ENCODE peak calls at places on chromosomes 3 and 15, in eight cellular contexts. K is bronchial epithelial cell, O is AG09319, L is epithelial cell of esophagus, Y is astrocyte of the spinal cord, I is brain microvascular endothelial cell, Z is heart left ventricle, U is tibial nerve. V is an unnamed sample.

GRCh38 chr3:71304684-71305083 is 278.8 kb downstream of the FOXP1 start:
- DNase-seq in L (peak), U (no peak), I (peak), O (no peak), Y (peak), Z (no peak), K (peak), V (no peak)

GRCh38 chr3:53114412-53115074 is 15.7 kb downstream of the RFT1 start:
- DNase-seq in I (no peak), O (no peak), Z (no peak), U (no peak), K (peak), L (peak), Y (no peak), V (no peak)

GRCh38 chr15:38263996-38264395 is 11.4 kb downstream of the SPRED1 start:
- DNase-seq in U (no peak), Z (no peak), I (peak), K (peak), Y (no peak), O (no peak), L (no peak), V (no peak)

GRCh38 chr3:10136426-10137005 is 5.1 kb upstream of the VHL start:
- DNase-seq in L (no peak), Z (no peak), Y (no peak), U (no peak), O (no peak), K (no peak), I (no peak), V (no peak)

GRCh38 chr15:78726870-78727551 is 84.3 kb downstream of the ADAMTS7 start:
- DNase-seq in L (peak), I (peak), Z (no peak), Y (peak), U (no peak), O (no peak), K (peak), V (no peak)

GRCh38 chr3:156751461-156752025 is 74.6 kb upstream of the LEKR1 start:
- DNase-seq in O (peak), K (no peak), Z (peak), I (peak), U (peak), L (peak), Y (peak), V (no peak)

GRCh38 chr3:29683306-29683993 is 402.6 kb downstream of the RBMS3 start:
- DNase-seq in K (peak), L (peak), I (peak), Y (peak), Z (no peak), O (no peak), U (no peak), V (no peak)

GRCh38 chr3:159795776-159796175 is 192.9 kb upstream of the IL12A start:
- DNase-seq in U (no peak), O (no peak), L (no peak), Z (no peak), Y (peak), K (no peak), I (no peak), V (no peak)

GRCh38 chr15:78076231-78077052 is 1.1 kb downstream of the TBC1D2B start:
- DNase-seq in U (no peak), I (no peak), Y (no peak), O (no peak), L (no peak), Z (no peak), K (no peak), V (no peak)

GRCh38 chr15:101723161-101723873 is 956 bp downstream of the TARS3 start:
- DNase-seq in Z (no peak), K (peak), Y (peak), L (peak), I (peak), U (no peak), O (no peak), V (no peak)

GRCh38 chr15:83605595-83605994 is 48.3 kb upstream of the ADAMTSL3 start:
- DNase-seq in I (no peak), Y (no peak), Z (peak), U (peak), K (no peak), O (no peak), L (no peak), V (no peak)

GRCh38 chr3:10703875-10704274 is 112.2 kb upstream of the SLC6A11 start:
- DNase-seq in K (peak), Z (no peak), O (no peak), U (no peak), I (peak), Y (peak), L (peak), V (no peak)

GRCh38 chr15:23823508-23823907 is 136.4 kb upstream of the NDN start:
- DNase-seq in K (no peak), U (no peak), Y (no peak), Z (no peak), O (no peak), I (no peak), L (no peak), V (no peak)

GRCh38 chr3:37741644-37742043 is 120.0 kb upstream of the CTDSPL start:
- DNase-seq in L (peak), U (no peak), Z (peak), O (no peak), Y (no peak), K (peak), I (no peak), V (no peak)

GRCh38 chr3:76039431-76039830 is 254.1 kb upstream of the ZNF717 start:
- DNase-seq in L (peak), I (no peak), K (peak), U (no peak), O (no peak), Z (no peak), Y (peak), V (no peak)

GRCh38 chr3:178513539-178514410 is 22.5 kb upstream of the KCNMB2 start:
- DNase-seq in O (peak), K (no peak), I (no peak), L (no peak), Z (no peak), Y (no peak), U (no peak), V (no peak)

GRCh38 chr3:115710799-115711198 is 87.5 kb downstream of the GAP43 start:
- DNase-seq in K (no peak), Y (no peak), Z (no peak), I (peak), L (no peak), O (no peak), U (no peak), V (no peak)

GRCh38 chr3:134462236-134463059 is 23.3 kb downstream of the ANAPC13 start:
- DNase-seq in I (peak), K (peak), Z (no peak), U (no peak), O (peak), Y (peak), L (no peak), V (no peak)

GRCh38 chr15:50257924-50258323 is 7.6 kb downstream of the HDC start:
- DNase-seq in I (peak), Y (peak), K (peak), O (peak), L (peak), Z (no peak), U (no peak), V (no peak)

GRCh38 chr3:48088056-48088748 is 72.0 kb upstream of the MAP4 start:
- DNase-seq in O (no peak), L (peak), Y (peak), U (no peak), Z (peak), K (no peak), I (peak), V (no peak)

GRCh38 chr3:46953265-46954010 is 23.1 kb downstream of the CCDC12 start:
- DNase-seq in I (no peak), Y (no peak), K (no peak), U (no peak), Z (no peak), O (no peak), L (no peak), V (no peak)

GRCh38 chr3:52404391-52404790 is 40.5 kb downstream of the SEMA3G start:
- DNase-seq in L (no peak), O (no peak), Z (no peak), K (no peak), U (no peak), I (no peak), Y (no peak), V (no peak)

GRCh38 chr3:126180477-126181397 is at the start of gene ALDH1L1:
- DNase-seq in L (peak), K (peak), I (no peak), O (no peak), Z (peak), Y (peak), U (peak), V (peak)

GRCh38 chr3:27186013-27186412 is 183.2 kb downstream of the NEK10 start:
- DNase-seq in L (no peak), O (no peak), I (no peak), K (no peak), U (no peak), Y (no peak), Z (no peak), V (no peak)

GRCh38 chr3:27184261-27184660 is 184.9 kb downstream of the NEK10 start:
- DNase-seq in I (no peak), U (no peak), O (no peak), L (no peak), K (no peak), Y (no peak), Z (no peak), V (no peak)

GRCh38 chr3:27185231-27185989 is 183.8 kb downstream of the NEK10 start:
- DNase-seq in L (no peak), K (no peak), U (no peak), Z (no peak), O (no peak), Y (no peak), I (no peak), V (no peak)
- TF ChIP-seq CTCF in L (no peak), K (no peak), U (no peak), Z (no peak), O (no peak), Y (no peak), I (no peak), V (no peak)

GRCh38 chr3:135916310-135916709 is 49.2 kb upstream of the PPP2R3A start:
- DNase-seq in I (no peak), U (no peak), Z (no peak), L (no peak), O (no peak), Y (no peak), K (no peak), V (no peak)
- TF ChIP-seq CTCF in I (no peak), U (no peak), Z (no peak), L (no peak), O (no peak), Y (no peak), K (no peak), V (no peak)

DNA sequence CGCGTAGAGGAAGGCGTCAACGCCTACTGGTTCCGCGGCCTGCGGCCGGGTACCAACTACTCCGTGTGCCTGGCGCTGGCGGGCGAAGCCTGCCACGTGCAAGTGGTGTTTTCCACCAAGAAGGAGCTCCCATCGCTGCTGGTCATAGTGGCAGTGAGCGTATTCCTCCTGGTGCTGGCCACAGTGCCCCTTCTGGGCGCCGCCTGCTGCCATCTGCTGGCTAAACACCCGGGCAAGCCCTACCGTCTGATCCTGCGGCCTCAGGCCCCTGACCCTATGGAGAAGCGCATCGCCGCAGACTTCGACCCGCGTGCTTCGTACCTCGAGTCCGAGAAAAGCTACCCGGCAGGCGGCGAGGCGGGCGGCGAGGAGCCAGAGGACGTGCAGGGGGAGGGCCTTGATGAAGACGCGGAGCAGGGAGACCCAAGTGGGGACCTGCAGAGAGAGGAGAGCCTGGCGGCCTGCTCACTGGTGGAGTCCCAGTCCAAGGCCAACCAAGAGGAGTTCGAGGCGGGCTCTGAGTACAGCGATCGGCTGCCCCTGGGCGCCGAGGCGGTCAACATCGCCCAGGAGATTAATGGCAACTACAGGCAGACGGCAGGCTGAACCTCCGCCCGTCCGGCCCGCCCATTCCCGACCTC is 4.1 kb downstream of the ISLR2 start:
- DNase-seq in Y (peak), Z (peak), O (no peak), U (no peak), K (peak), L (peak), I (no peak), V (no peak)
- TF ChIP-seq CTCF in Y (peak), Z (peak), O (peak), U (no peak), K (peak), L (peak), I (peak), V (no peak)

DNA sequence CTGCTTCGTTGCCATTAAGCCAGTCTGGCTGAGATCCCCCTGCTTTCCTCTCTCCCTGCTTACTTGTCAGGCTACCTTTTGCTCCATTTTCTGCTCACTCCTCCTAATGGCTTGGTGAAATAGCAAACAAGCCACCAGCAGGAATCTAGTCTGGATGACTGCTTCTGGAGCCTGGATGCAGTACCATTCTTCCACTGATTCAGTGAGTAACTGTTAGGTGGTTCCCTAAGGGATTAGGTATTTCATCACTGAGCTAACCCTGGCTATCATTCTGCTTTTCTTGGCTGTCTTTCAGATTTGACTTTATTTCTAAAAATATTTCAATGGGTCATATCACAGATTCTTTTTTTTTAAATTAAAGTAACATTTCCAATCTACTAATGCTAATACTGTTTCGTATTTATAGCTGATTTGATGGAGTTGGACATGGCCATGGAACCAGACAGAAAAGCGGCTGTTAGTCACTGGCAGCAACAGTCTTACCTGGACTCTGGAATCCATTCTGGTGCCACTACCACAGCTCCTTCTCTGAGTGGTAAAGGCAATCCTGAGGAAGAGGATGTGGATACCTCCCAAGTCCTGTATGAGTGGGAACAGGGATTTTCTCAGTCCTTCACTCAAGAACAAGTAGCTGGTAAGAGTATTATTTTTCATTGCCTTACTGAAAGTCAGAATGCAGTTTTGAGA is 25.0 kb downstream of the CTNNB1 start:
- DNase-seq in O (peak), I (peak), U (no peak), L (peak), K (peak), Y (peak), Z (no peak), V (no peak)
- TF ChIP-seq CTCF in O (no peak), I (peak), U (no peak), L (peak), K (no peak), Y (no peak), Z (no peak), V (no peak)

DNA sequence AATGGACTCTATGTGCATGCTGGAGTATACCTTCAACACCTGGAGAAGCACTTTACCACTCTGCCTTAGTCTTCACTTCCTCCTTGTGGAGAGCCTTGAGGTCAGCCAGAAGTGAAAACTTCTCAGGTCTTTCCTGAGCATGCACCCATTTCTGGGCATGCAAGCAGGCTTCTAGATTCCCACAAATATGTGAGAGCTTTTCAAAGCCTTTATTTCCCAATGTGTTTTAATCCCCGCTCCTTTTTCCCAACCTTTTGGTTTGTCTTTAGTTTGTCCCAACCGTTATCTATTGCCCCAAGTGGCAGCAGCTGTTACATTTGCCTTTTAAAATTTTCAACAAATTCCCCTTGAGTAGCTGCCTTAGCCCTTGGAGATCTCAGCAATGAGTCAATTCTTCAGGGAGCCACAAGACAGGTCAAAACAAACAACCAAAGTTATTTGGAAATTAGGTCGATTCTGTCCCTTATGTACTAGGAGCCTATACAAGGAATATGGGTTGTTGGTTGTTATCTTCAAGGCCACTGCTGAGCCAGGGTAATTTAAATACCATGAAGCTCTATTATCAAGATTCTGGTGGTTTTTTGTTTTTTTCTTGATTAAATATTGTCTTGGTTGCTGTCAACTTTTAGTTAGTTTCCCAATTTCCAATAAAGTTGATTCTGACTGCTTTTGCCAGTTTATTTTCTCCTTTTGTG is 44.4 kb downstream of the LSM3 start:
- DNase-seq in L (peak), Y (no peak), I (no peak), U (no peak), K (peak), Z (no peak), O (no peak), V (no peak)
- TF ChIP-seq CTCF in L (no peak), Y (no peak), I (no peak), U (no peak), K (no peak), Z (no peak), O (no peak), V (no peak)

GRCh38 chr15:71975816-71976150 is 142.2 kb downstream of the MYO9A start:
- DNase-seq in K (no peak), Z (no peak), Y (no peak), O (no peak), L (no peak), I (no peak), U (no peak), V (peak)

GRCh38 chr15:71974211-71974610 is 143.7 kb downstream of the MYO9A start:
- DNase-seq in O (no peak), Y (no peak), U (no peak), I (no peak), K (no peak), Z (no peak), L (peak), V (no peak)

GRCh38 chr15:71973366-71973765 is 144.6 kb downstream of the MYO9A start:
- DNase-seq in Z (no peak), Y (no peak), I (no peak), U (no peak), K (no peak), O (no peak), L (no peak), V (no peak)

GRCh38 chr15:71970435-71970834 is 147.5 kb downstream of the MYO9A start:
- DNase-seq in U (no peak), O (no peak), L (no peak), I (no peak), Z (no peak), K (peak), Y (no peak), V (no peak)

DNA sequence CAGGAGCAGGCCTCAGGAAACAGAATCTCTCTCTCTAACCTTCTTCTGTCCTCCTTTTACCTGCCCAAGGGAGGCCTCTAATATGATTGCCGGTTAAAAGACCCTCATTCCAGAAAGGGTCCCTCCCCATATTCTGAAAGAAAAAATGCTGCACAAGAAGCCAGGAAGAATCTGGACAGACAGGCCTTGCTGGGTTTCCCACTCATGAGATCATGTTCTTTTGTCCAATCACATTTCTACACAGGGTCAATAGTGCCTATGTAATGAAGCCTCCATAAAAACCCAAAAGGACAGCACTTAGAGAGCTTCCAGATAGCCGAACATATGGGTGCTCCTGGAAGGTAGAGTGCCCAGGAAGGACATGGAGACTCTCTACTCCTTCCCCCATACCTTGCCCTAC is 146.0 kb downstream of the MYO9A start:
- DNase-seq in O (no peak), Y (no peak), I (no peak), Z (no peak), L (peak), K (peak), U (no peak), V (no peak)
- TF ChIP-seq CTCF in O (no peak), Y (no peak), I (no peak), Z (no peak), L (no peak), K (no peak), U (no peak), V (no peak)

GRCh38 chr3:127702151-127702578 is 29.4 kb downstream of the ABTB1 start:
- DNase-seq in O (peak), L (no peak), Z (peak), U (no peak), I (no peak), K (no peak), Y (no peak), V (no peak)

GRCh38 chr3:127699946-127700300 is 27.2 kb downstream of the ABTB1 start:
- DNase-seq in K (no peak), Z (no peak), Y (no peak), O (no peak), I (no peak), U (no peak), L (no peak), V (no peak)

GRCh38 chr3:127701281-127701792 is 28.6 kb downstream of the ABTB1 start:
- DNase-seq in K (no peak), Z (peak), L (no peak), I (no peak), Y (no peak), U (no peak), O (no peak), V (no peak)

GRCh38 chr3:127699098-127699945 is 26.6 kb downstream of the ABTB1 start:
- DNase-seq in I (no peak), L (peak), Y (peak), O (no peak), U (no peak), K (peak), Z (peak), V (no peak)

GRCh38 chr3:127700406-127700805 is 27.7 kb downstream of the ABTB1 start:
- DNase-seq in K (no peak), U (no peak), I (no peak), Z (peak), O (no peak), L (no peak), Y (no peak), V (no peak)
- TF ChIP-seq CTCF in K (no peak), U (no peak), I (peak), Z (no peak), O (no peak), L (no peak), Y (peak), V (no peak)